ENCODE peak calls at places on chromosomes 12 and 14, in seven cellular contexts. G is brain microvascular endothelial cell, E is fibroblast of lung, A is prostate gland, H is GM23248, T is HCT116, F is body of pancreas. S is an unnamed sample.

GRCh38 chr12:76007640-76008039 is 23.9 kb downstream of the PHLDA1 start:
- DNase-seq in T (no peak), F (no peak), G (no peak), H (no peak), E (no peak), A (no peak), S (no peak)

GRCh38 chr12:4423528-4424195 is 22.0 kb downstream of the FGF6 start:
- DNase-seq in G (no peak), E (no peak), T (no peak), F (no peak), A (no peak), H (no peak), S (no peak)

GRCh38 chr14:58298477-58298879 is at the start of gene ARID4A:
- DNase-seq in H (no peak), T (no peak), A (no peak), E (no peak), F (peak; percentile 92), G (no peak), S (peak; percentile 15)

GRCh38 chr14:23129759-23130316 is 10.8 kb upstream of the CEBPE start:
- DNase-seq in G (no peak), H (no peak), T (no peak), F (no peak), E (no peak), A (peak; percentile 77), S (no peak)

GRCh38 chr14:66036598-66036997 is 449.6 kb upstream of the CCDC196 start:
- DNase-seq in G (no peak), T (no peak), E (no peak), A (no peak), F (no peak), H (peak; percentile 44), S (no peak)

GRCh38 chr14:51643137-51643536 is 8.6 kb upstream of the FRMD6 start:
- DNase-seq in E (peak; percentile 70), A (no peak), H (peak; percentile 94), F (no peak), T (no peak), G (peak; percentile 77), S (peak; percentile 80)

GRCh38 chr12:67279637-67280036 is 10.5 kb downstream of the CAND1 start:
- DNase-seq in A (no peak), T (no peak), E (no peak), F (no peak), G (no peak), H (no peak), S (no peak)

GRCh38 chr14:73783107-73783727 is 68.4 kb upstream of the PTGR2 start:
- DNase-seq in T (no peak), H (no peak), A (no peak), F (no peak), G (no peak), E (no peak), S (no peak)

GRCh38 chr12:32534698-32535097 is 135.3 kb downstream of the FGD4 start:
- DNase-seq in E (no peak), T (no peak), F (no peak), G (no peak), A (no peak), H (peak; percentile 17), S (no peak)
- H3K4me3 ChIP-seq in E (peak overlapping the region; percentile 38), T (no peak overlapping the region), F (no peak overlapping the region), G (peak overlapping the region; percentile 55), A (peak overlapping the region; percentile 34), H (peak overlapping the region; percentile 74), S (peak overlapping the region; percentile 52)

GRCh38 chr12:129927316-129927900 is 23.6 kb upstream of the TMEM132D start:
- DNase-seq in H (peak; percentile 9), E (no peak), T (no peak), A (no peak), F (no peak), G (peak; percentile 77), S (peak; percentile 16)
- H3K4me3 ChIP-seq in H (no peak overlapping the region), E (no peak overlapping the region), T (no peak overlapping the region), A (no peak overlapping the region), F (no peak overlapping the region), G (no peak overlapping the region), S (no peak overlapping the region)

DNA sequence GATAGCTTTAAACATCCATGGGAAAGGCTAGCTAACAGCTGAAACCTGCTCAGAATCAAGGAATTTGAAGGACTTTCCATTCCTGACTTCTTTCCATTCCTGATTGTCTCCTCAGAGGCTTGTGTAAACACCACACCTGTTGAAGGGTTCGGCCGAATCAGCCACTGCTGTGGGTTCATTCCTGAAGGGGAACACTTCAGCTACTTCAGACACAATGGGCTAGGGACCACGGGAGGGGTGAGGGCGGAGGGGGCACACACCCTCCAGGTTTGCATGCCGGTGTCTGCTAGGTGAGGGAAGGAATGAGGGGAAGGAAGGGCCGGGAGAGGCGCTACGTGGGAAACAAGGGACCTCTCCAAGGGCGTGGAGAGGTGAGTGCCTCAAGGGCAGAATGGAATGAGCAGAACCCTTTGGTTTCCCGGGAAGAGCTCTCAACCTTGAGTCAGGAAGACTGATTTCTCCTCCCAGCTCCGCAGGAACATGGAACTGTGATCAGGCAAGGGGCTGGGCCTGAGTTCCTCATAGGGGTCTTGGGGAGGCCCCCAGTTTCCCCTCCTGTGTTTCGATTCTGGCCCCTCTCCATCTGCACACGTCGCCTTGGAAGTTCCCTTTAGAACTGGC is 1.4 kb downstream of the GPRC5A start:
- DNase-seq in A (no peak), F (no peak), T (no peak), H (no peak), G (no peak), E (no peak), S (no peak)
- H3K4me3 ChIP-seq in A (no peak overlapping the region), F (no peak overlapping the region), T (peak overlapping the region; percentile 91), H (peak overlapping the region; percentile 75), G (peak overlapping the region; percentile 35), E (peak overlapping the region; percentile 35), S (no peak overlapping the region)

GRCh38 chr14:75428230-75429104 is 645 bp downstream of the JDP2 start:
- DNase-seq in G (no peak), E (no peak), F (peak; percentile 63), A (no peak), H (peak; percentile 73), T (no peak), S (peak; percentile 38)

GRCh38 chr14:75431011-75431410 is 3.2 kb downstream of the JDP2 start:
- DNase-seq in A (no peak), F (no peak), G (no peak), T (no peak), H (no peak), E (no peak), S (no peak)

GRCh38 chr14:75429562-75429961 is 1.7 kb downstream of the JDP2 start:
- DNase-seq in H (peak; percentile 44), E (no peak), T (no peak), A (no peak), G (no peak), F (no peak), S (no peak)

GRCh38 chr14:75430526-75430925 is 2.7 kb downstream of the JDP2 start:
- DNase-seq in A (peak; percentile 67), T (no peak), F (peak; percentile 74), H (peak; percentile 75), G (no peak), E (peak; percentile 80), S (peak; percentile 76)

GRCh38 chr14:75430106-75430505 is 2.3 kb downstream of the JDP2 start:
- DNase-seq in H (peak; percentile 79), G (no peak), F (peak; percentile 33), E (peak; percentile 72), T (no peak), A (no peak), S (peak; percentile 62)
- H3K4me3 ChIP-seq in H (peak overlapping the region; percentile 99), G (no peak overlapping the region), F (no peak overlapping the region), E (peak overlapping the region; percentile 39), T (no peak overlapping the region), A (no peak overlapping the region), S (peak overlapping the region; percentile 88)